ENCODE peak calls at places on chromosomes 1 and 21, in five cellular contexts. One of them, this sample, is unnamed.

GRCh38 chr1:22114083-22115012 is 28.5 kb downstream of the WNT4 start:
- DNase-seq in left ventricle myocardium inferior: no peak
- DNase-seq in testis: peak; percentile 53
- DNase-seq in Peyer's patch: no peak
- DNase-seq in breast epithelium: no peak
- DNase-seq in this sample: peak; percentile 54

GRCh38 chr1:233327938-233328660 is 575 bp downstream of the MAP3K21 start:
- DNase-seq in breast epithelium: no peak
- DNase-seq in testis: no peak
- DNase-seq in Peyer's patch: peak; percentile 26
- DNase-seq in left ventricle myocardium inferior: no peak
- DNase-seq in this sample: peak; percentile 39

GRCh38 chr1:241688940-241689368 is 36.9 kb downstream of the WDR64 start:
- DNase-seq in testis: no peak
- DNase-seq in breast epithelium: no peak
- DNase-seq in Peyer's patch: no peak
- DNase-seq in left ventricle myocardium inferior: no peak
- DNase-seq in this sample: no peak

GRCh38 chr1:89980605-89981004 is 14.3 kb upstream of the ZNF326 start:
- DNase-seq in Peyer's patch: no peak
- DNase-seq in left ventricle myocardium inferior: no peak
- DNase-seq in breast epithelium: no peak
- DNase-seq in testis: no peak
- DNase-seq in this sample: no peak

GRCh38 chr1:172980456-172980855 is 70.3 kb downstream of the TNFSF18 start:
- DNase-seq in breast epithelium: no peak
- DNase-seq in Peyer's patch: no peak
- DNase-seq in left ventricle myocardium inferior: no peak
- DNase-seq in testis: no peak
- DNase-seq in this sample: no peak

GRCh38 chr1:197868751-197869501 is 33.5 kb upstream of the C1orf53 start:
- DNase-seq in left ventricle myocardium inferior: no peak
- DNase-seq in Peyer's patch: no peak
- DNase-seq in testis: peak; percentile 41
- DNase-seq in breast epithelium: no peak
- DNase-seq in this sample: peak; percentile 73

GRCh38 chr1:40691538-40692428 is at the start of gene NFYC:
- DNase-seq in Peyer's patch: peak; percentile 98
- DNase-seq in testis: peak; percentile 98
- DNase-seq in left ventricle myocardium inferior: peak; percentile 96
- DNase-seq in breast epithelium: peak; percentile 97
- DNase-seq in this sample: peak; percentile 96

GRCh38 chr1:246291141-246291540 is 215.9 kb downstream of the SMYD3 start:
- DNase-seq in Peyer's patch: no peak
- DNase-seq in testis: no peak
- DNase-seq in left ventricle myocardium inferior: no peak
- DNase-seq in breast epithelium: no peak
- DNase-seq in this sample: no peak

GRCh38 chr1:67540733-67541125 is 110.5 kb upstream of the SERBP1 start:
- DNase-seq in testis: no peak
- DNase-seq in breast epithelium: no peak
- DNase-seq in Peyer's patch: no peak
- DNase-seq in left ventricle myocardium inferior: no peak
- DNase-seq in this sample: no peak

GRCh38 chr1:43135857-43136781 is 36.0 kb downstream of the EBNA1BP2 start:
- DNase-seq in testis: no peak
- DNase-seq in breast epithelium: no peak
- DNase-seq in Peyer's patch: no peak
- DNase-seq in left ventricle myocardium inferior: no peak
- DNase-seq in this sample: no peak

GRCh38 chr1:201542166-201543045 is 3.5 kb downstream of the NAV1 start:
- DNase-seq in Peyer's patch: no peak
- DNase-seq in testis: no peak
- DNase-seq in breast epithelium: no peak
- DNase-seq in left ventricle myocardium inferior: peak; percentile 34
- DNase-seq in this sample: no peak

GRCh38 chr1:36622741-36623648 is 140.3 kb upstream of the CSF3R start:
- DNase-seq in breast epithelium: no peak
- DNase-seq in Peyer's patch: no peak
- DNase-seq in testis: no peak
- DNase-seq in left ventricle myocardium inferior: no peak
- DNase-seq in this sample: no peak

GRCh38 chr1:41483960-41484844 is at the start of gene EDN2:
- DNase-seq in testis: peak; percentile 29
- DNase-seq in left ventricle myocardium inferior: peak; percentile 77
- DNase-seq in breast epithelium: peak; percentile 74
- DNase-seq in Peyer's patch: no peak
- DNase-seq in this sample: peak; percentile 66

GRCh38 chr21:33302796-33303195 is 22.0 kb upstream of the IFNAR1 start:
- DNase-seq in breast epithelium: no peak
- DNase-seq in left ventricle myocardium inferior: no peak
- DNase-seq in testis: no peak
- DNase-seq in Peyer's patch: no peak
- DNase-seq in this sample: peak; percentile 43

GRCh38 chr1:118659646-118660045 is 328.5 kb downstream of the TBX15 start:
- DNase-seq in Peyer's patch: no peak
- DNase-seq in left ventricle myocardium inferior: no peak
- DNase-seq in breast epithelium: no peak
- DNase-seq in testis: no peak
- DNase-seq in this sample: no peak

GRCh38 chr1:5781079-5781478 is 211.1 kb downstream of the NPHP4 start:
- DNase-seq in Peyer's patch: no peak
- DNase-seq in left ventricle myocardium inferior: no peak
- DNase-seq in breast epithelium: no peak
- DNase-seq in testis: no peak
- DNase-seq in this sample: no peak

GRCh38 chr1:160205242-160205973 is at the start of gene PEA15:
- DNase-seq in breast epithelium: peak; percentile 61
- DNase-seq in left ventricle myocardium inferior: peak; percentile 85
- DNase-seq in Peyer's patch: peak; percentile 74
- DNase-seq in testis: peak; percentile 81
- DNase-seq in this sample: peak; percentile 90

GRCh38 chr1:96416690-96417444 is 304.7 kb upstream of the PTBP2 start:
- DNase-seq in breast epithelium: no peak
- DNase-seq in left ventricle myocardium inferior: no peak
- DNase-seq in Peyer's patch: no peak
- DNase-seq in testis: no peak
- DNase-seq in this sample: no peak

GRCh38 chr1:173392895-173393654 is 84.1 kb upstream of the PRDX6 start:
- DNase-seq in testis: no peak
- DNase-seq in left ventricle myocardium inferior: no peak
- DNase-seq in Peyer's patch: no peak
- DNase-seq in breast epithelium: no peak
- DNase-seq in this sample: no peak

GRCh38 chr1:87134061-87134460 is 194.6 kb upstream of the LMO4 start:
- DNase-seq in breast epithelium: no peak
- DNase-seq in Peyer's patch: no peak
- DNase-seq in left ventricle myocardium inferior: no peak
- DNase-seq in testis: no peak
- DNase-seq in this sample: no peak

GRCh38 chr1:3684031-3684430 is 31.7 kb downstream of the TP73 start:
- DNase-seq in left ventricle myocardium inferior: no peak
- DNase-seq in testis: peak; percentile 57
- DNase-seq in Peyer's patch: no peak
- DNase-seq in breast epithelium: no peak
- DNase-seq in this sample: no peak

DNA sequence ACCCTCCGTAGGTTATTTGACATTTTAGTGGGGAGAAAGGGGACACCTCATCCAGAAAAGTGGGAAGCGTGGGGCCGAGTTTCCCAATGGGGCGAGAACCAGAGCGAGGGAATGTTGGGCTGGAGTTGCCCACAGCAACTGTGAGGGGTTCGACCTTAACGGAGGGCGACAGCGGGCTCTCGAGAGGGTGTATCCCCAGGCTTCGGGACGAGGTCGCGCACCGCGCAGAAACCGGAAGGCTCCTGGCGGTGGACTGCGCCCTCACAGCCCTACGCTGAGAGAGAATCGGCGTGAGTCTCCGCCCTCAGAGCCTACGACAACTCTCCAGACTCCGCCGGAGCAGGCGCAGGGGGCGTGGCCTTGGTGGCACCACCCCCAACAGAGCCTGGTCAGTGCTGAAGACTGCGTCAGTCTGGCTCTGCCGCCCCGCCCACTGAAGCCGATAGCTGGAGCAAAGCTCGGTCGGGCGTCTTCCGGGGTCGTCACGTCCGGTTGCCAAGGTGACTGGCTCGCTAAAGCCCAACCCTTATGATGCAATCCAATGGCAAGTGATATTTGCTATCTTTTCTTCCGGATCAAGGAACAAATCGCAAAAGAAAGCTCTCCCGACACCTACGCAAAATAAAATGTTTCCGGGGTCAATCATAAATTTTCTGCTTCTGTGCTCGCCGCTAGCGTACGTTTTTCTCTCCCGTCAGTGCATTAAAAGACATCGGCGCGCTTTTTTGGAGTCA is at the start of gene LRIF1:
- DNase-seq in breast epithelium: peak; percentile 99
- DNase-seq in testis: peak; percentile 100
- DNase-seq in left ventricle myocardium inferior: peak; percentile 100
- DNase-seq in Peyer's patch: peak; percentile 100
- DNase-seq in this sample: peak; percentile 100
- H3K9me3 ChIP-seq in breast epithelium: peaks cover 45% of the 10 kb centered on the region
- H3K9me3 ChIP-seq in testis: no peaks in the 10 kb centered on the region
- H3K9me3 ChIP-seq in left ventricle myocardium inferior: peaks cover 54% of the 10 kb centered on the region
- H3K9me3 ChIP-seq in Peyer's patch: peaks cover 4% of the 10 kb centered on the region
- H3K9me3 ChIP-seq in this sample: peaks cover 21% of the 10 kb centered on the region

GRCh38 chr1:232196042-232196441 is 433.9 kb downstream of the SIPA1L2 start:
- DNase-seq in left ventricle myocardium inferior: no peak
- DNase-seq in testis: no peak
- DNase-seq in Peyer's patch: no peak
- DNase-seq in breast epithelium: no peak
- DNase-seq in this sample: no peak
- H3K27ac ChIP-seq in left ventricle myocardium inferior: no peak overlapping the region
- H3K27ac ChIP-seq in testis: no peak overlapping the region
- H3K27ac ChIP-seq in Peyer's patch: no peak overlapping the region
- H3K27ac ChIP-seq in breast epithelium: no peak overlapping the region
- H3K27ac ChIP-seq in this sample: no peak overlapping the region

GRCh38 chr1:205374205-205375078 is 17.7 kb upstream of the KLHDC8A start:
- DNase-seq in left ventricle myocardium inferior: no peak
- DNase-seq in breast epithelium: no peak
- DNase-seq in Peyer's patch: no peak
- DNase-seq in testis: no peak
- DNase-seq in this sample: peak; percentile 42

GRCh38 chr1:205373022-205373421 is 16.3 kb upstream of the KLHDC8A start:
- DNase-seq in Peyer's patch: peak; percentile 7
- DNase-seq in breast epithelium: no peak
- DNase-seq in testis: peak; percentile 60
- DNase-seq in left ventricle myocardium inferior: no peak
- DNase-seq in this sample: no peak

GRCh38 chr1:205376739-205377138 is 20.0 kb upstream of the KLHDC8A start:
- DNase-seq in left ventricle myocardium inferior: no peak
- DNase-seq in Peyer's patch: no peak
- DNase-seq in breast epithelium: no peak
- DNase-seq in testis: no peak
- DNase-seq in this sample: peak; percentile 6

GRCh38 chr1:205377355-205377754 is 20.6 kb upstream of the KLHDC8A start:
- DNase-seq in breast epithelium: no peak
- DNase-seq in left ventricle myocardium inferior: no peak
- DNase-seq in testis: no peak
- DNase-seq in Peyer's patch: no peak
- DNase-seq in this sample: peak; percentile 4

GRCh38 chr1:205375816-205376545 is 19.3 kb upstream of the KLHDC8A start:
- DNase-seq in testis: peak; percentile 84
- DNase-seq in left ventricle myocardium inferior: no peak
- DNase-seq in breast epithelium: peak; percentile 40
- DNase-seq in Peyer's patch: peak; percentile 12
- DNase-seq in this sample: peak; percentile 73
- TF ChIP-seq CTCF in testis: no peak
- TF ChIP-seq CTCF in left ventricle myocardium inferior: peak; percentile 8
- TF ChIP-seq CTCF in breast epithelium: no peak
- TF ChIP-seq CTCF in Peyer's patch: no peak
- TF ChIP-seq CTCF in this sample: peak; percentile 32

GRCh38 chr1:106249810-106250209 is 806.7 kb upstream of the PRMT6 start:
- DNase-seq in left ventricle myocardium inferior: no peak
- DNase-seq in breast epithelium: no peak
- DNase-seq in testis: no peak
- DNase-seq in Peyer's patch: no peak
- DNase-seq in this sample: no peak

GRCh38 chr1:106254748-106255147 is 801.7 kb upstream of the PRMT6 start:
- DNase-seq in left ventricle myocardium inferior: no peak
- DNase-seq in Peyer's patch: no peak
- DNase-seq in breast epithelium: no peak
- DNase-seq in testis: no peak
- DNase-seq in this sample: no peak

GRCh38 chr1:106249365-106249764 is 807.1 kb upstream of the PRMT6 start:
- DNase-seq in breast epithelium: no peak
- DNase-seq in Peyer's patch: no peak
- DNase-seq in left ventricle myocardium inferior: no peak
- DNase-seq in testis: no peak
- DNase-seq in this sample: no peak
- H3K9me3 ChIP-seq in breast epithelium: no peaks in the 10 kb centered on the region
- H3K9me3 ChIP-seq in Peyer's patch: no peaks in the 10 kb centered on the region
- H3K9me3 ChIP-seq in left ventricle myocardium inferior: no peaks in the 10 kb centered on the region
- H3K9me3 ChIP-seq in testis: no peaks in the 10 kb centered on the region
- H3K9me3 ChIP-seq in this sample: peaks cover 2% of the 10 kb centered on the region

GRCh38 chr1:39194398-39195051 is 10.0 kb upstream of the MACF1 start:
- DNase-seq in left ventricle myocardium inferior: no peak
- DNase-seq in breast epithelium: no peak
- DNase-seq in Peyer's patch: no peak
- DNase-seq in testis: no peak
- DNase-seq in this sample: no peak
- H3K27ac ChIP-seq in left ventricle myocardium inferior: peak overlapping the region; percentile 16
- H3K27ac ChIP-seq in breast epithelium: peak overlapping the region; percentile 90
- H3K27ac ChIP-seq in Peyer's patch: peak overlapping the region; percentile 85
- H3K27ac ChIP-seq in testis: peak overlapping the region; percentile 14
- H3K27ac ChIP-seq in this sample: no peak overlapping the region

GRCh38 chr1:24390924-24391782 is 22.4 kb downstream of the STPG1 start:
- DNase-seq in left ventricle myocardium inferior: peak; percentile 78
- DNase-seq in Peyer's patch: peak; percentile 72
- DNase-seq in testis: peak; percentile 86
- DNase-seq in breast epithelium: peak; percentile 85
- DNase-seq in this sample: peak; percentile 74

GRCh38 chr1:24392604-24392946 is 21.0 kb downstream of the STPG1 start:
- DNase-seq in left ventricle myocardium inferior: no peak
- DNase-seq in Peyer's patch: no peak
- DNase-seq in testis: no peak
- DNase-seq in breast epithelium: no peak
- DNase-seq in this sample: no peak

GRCh38 chr1:24392982-24393645 is 20.5 kb downstream of the STPG1 start:
- DNase-seq in breast epithelium: no peak
- DNase-seq in left ventricle myocardium inferior: no peak
- DNase-seq in Peyer's patch: peak; percentile 47
- DNase-seq in testis: no peak
- DNase-seq in this sample: no peak

GRCh38 chr1:24393892-24394291 is 19.7 kb downstream of the STPG1 start:
- DNase-seq in left ventricle myocardium inferior: no peak
- DNase-seq in breast epithelium: no peak
- DNase-seq in Peyer's patch: no peak
- DNase-seq in testis: no peak
- DNase-seq in this sample: no peak

GRCh38 chr1:24391882-24392603 is 21.5 kb downstream of the STPG1 start:
- DNase-seq in testis: peak; percentile 68
- DNase-seq in left ventricle myocardium inferior: peak; percentile 49
- DNase-seq in Peyer's patch: peak; percentile 68
- DNase-seq in breast epithelium: peak; percentile 61
- DNase-seq in this sample: peak; percentile 74
- TF ChIP-seq CTCF in testis: peak; percentile 43
- TF ChIP-seq CTCF in left ventricle myocardium inferior: peak; percentile 78
- TF ChIP-seq CTCF in Peyer's patch: peak; percentile 71
- TF ChIP-seq CTCF in breast epithelium: peak; percentile 60
- TF ChIP-seq CTCF in this sample: peak; percentile 91

This sample was measured in WERI-Rb-1.